ENCODE peak calls at places on chromosomes 4 and X, in eight cellular contexts. One of them, this sample, is unnamed. For H3K4me1, the result is how much of the 10 kb centered on the place peaks cover.

GRCh38 chrX:10015711-10016515 is 48.8 kb downstream of the CLDN34 start:
- DNase-seq in fibroblast of lung: peak
- DNase-seq in stomach: no peak
- DNase-seq in A549: peak
- DNase-seq in heart right ventricle: peak
- DNase-seq in colonic mucosa: peak
- DNase-seq in heart left ventricle: peak
- DNase-seq in neural progenitor cell: peak
- DNase-seq in this sample: peak

GRCh38 chrX:117839544-117839943 is 277.1 kb downstream of the KLHL13 start:
- DNase-seq in fibroblast of lung: no peak
- DNase-seq in stomach: no peak
- DNase-seq in A549: peak
- DNase-seq in heart right ventricle: no peak
- DNase-seq in colonic mucosa: no peak
- DNase-seq in heart left ventricle: no peak
- DNase-seq in neural progenitor cell: no peak
- DNase-seq in this sample: no peak

GRCh38 chr4:13455411-13455810 is 28.7 kb downstream of the RAB28 start:
- DNase-seq in fibroblast of lung: peak
- DNase-seq in stomach: no peak
- DNase-seq in A549: no peak
- DNase-seq in heart right ventricle: no peak
- DNase-seq in colonic mucosa: no peak
- DNase-seq in heart left ventricle: no peak
- DNase-seq in neural progenitor cell: no peak
- DNase-seq in this sample: no peak

GRCh38 chr4:26459054-26459755 is 31.1 kb downstream of the CCKAR start:
- DNase-seq in fibroblast of lung: peak
- DNase-seq in stomach: no peak
- DNase-seq in A549: peak
- DNase-seq in heart right ventricle: no peak
- DNase-seq in colonic mucosa: no peak
- DNase-seq in heart left ventricle: no peak
- DNase-seq in neural progenitor cell: peak
- DNase-seq in this sample: no peak

GRCh38 chr4:885353-885752 is 46.8 kb downstream of the GAK start:
- DNase-seq in fibroblast of lung: no peak
- DNase-seq in stomach: no peak
- DNase-seq in A549: no peak
- DNase-seq in heart right ventricle: no peak
- DNase-seq in colonic mucosa: no peak
- DNase-seq in heart left ventricle: no peak
- DNase-seq in neural progenitor cell: no peak
- DNase-seq in this sample: no peak

GRCh38 chr4:104591505-104591904 is 96.8 kb upstream of the CXXC4 start:
- DNase-seq in fibroblast of lung: no peak
- DNase-seq in stomach: no peak
- DNase-seq in A549: no peak
- DNase-seq in heart right ventricle: peak
- DNase-seq in colonic mucosa: no peak
- DNase-seq in heart left ventricle: peak
- DNase-seq in neural progenitor cell: peak
- DNase-seq in this sample: peak

GRCh38 chr4:156974264-156974663 is 2.7 kb upstream of the PDGFC start:
- DNase-seq in fibroblast of lung: peak
- DNase-seq in stomach: no peak
- DNase-seq in A549: no peak
- DNase-seq in heart right ventricle: no peak
- DNase-seq in colonic mucosa: no peak
- DNase-seq in heart left ventricle: no peak
- DNase-seq in neural progenitor cell: no peak
- DNase-seq in this sample: no peak

GRCh38 chr4:25320374-25321172 is 8.0 kb downstream of the ZCCHC4 start:
- DNase-seq in fibroblast of lung: peak
- DNase-seq in stomach: no peak
- DNase-seq in A549: peak
- DNase-seq in heart right ventricle: no peak
- DNase-seq in colonic mucosa: no peak
- DNase-seq in heart left ventricle: no peak
- DNase-seq in neural progenitor cell: no peak
- DNase-seq in this sample: no peak

GRCh38 chrX:10197597-10198210 is 40.9 kb downstream of the CLCN4 start:
- DNase-seq in fibroblast of lung: peak
- DNase-seq in stomach: no peak
- DNase-seq in A549: no peak
- DNase-seq in heart right ventricle: peak
- DNase-seq in colonic mucosa: no peak
- DNase-seq in heart left ventricle: peak
- DNase-seq in neural progenitor cell: peak
- DNase-seq in this sample: no peak

GRCh38 chr4:25310066-25310824 is 2.3 kb upstream of the ZCCHC4 start:
- DNase-seq in fibroblast of lung: no peak
- DNase-seq in stomach: no peak
- DNase-seq in A549: no peak
- DNase-seq in heart right ventricle: no peak
- DNase-seq in colonic mucosa: no peak
- DNase-seq in heart left ventricle: no peak
- DNase-seq in neural progenitor cell: no peak
- DNase-seq in this sample: no peak

GRCh38 chr4:108097990-108098553 is 70.7 kb downstream of the LEF1 start:
- DNase-seq in fibroblast of lung: no peak
- DNase-seq in stomach: no peak
- DNase-seq in A549: no peak
- DNase-seq in heart right ventricle: no peak
- DNase-seq in colonic mucosa: no peak
- DNase-seq in heart left ventricle: no peak
- DNase-seq in neural progenitor cell: no peak
- DNase-seq in this sample: no peak

GRCh38 chr4:96598465-96598864 is 758.6 kb downstream of the PDHA2 start:
- DNase-seq in fibroblast of lung: no peak
- DNase-seq in stomach: no peak
- DNase-seq in A549: no peak
- DNase-seq in heart right ventricle: peak
- DNase-seq in colonic mucosa: no peak
- DNase-seq in heart left ventricle: peak
- DNase-seq in neural progenitor cell: peak
- DNase-seq in this sample: no peak

GRCh38 chrX:44795945-44796450 is 47.8 kb upstream of the DUSP21 start:
- DNase-seq in fibroblast of lung: no peak
- DNase-seq in stomach: no peak
- DNase-seq in A549: no peak
- DNase-seq in heart right ventricle: no peak
- DNase-seq in colonic mucosa: no peak
- DNase-seq in heart left ventricle: no peak
- DNase-seq in neural progenitor cell: no peak
- DNase-seq in this sample: no peak

GRCh38 chrX:112913807-112914206 is 73.2 kb upstream of the AMOT start:
- DNase-seq in fibroblast of lung: no peak
- DNase-seq in stomach: no peak
- DNase-seq in A549: no peak
- DNase-seq in heart right ventricle: no peak
- DNase-seq in colonic mucosa: no peak
- DNase-seq in heart left ventricle: no peak
- DNase-seq in neural progenitor cell: no peak
- DNase-seq in this sample: no peak
- TF ChIP-seq CTCF in fibroblast of lung: no peak
- TF ChIP-seq CTCF in stomach: no peak
- TF ChIP-seq CTCF in A549: no peak
- TF ChIP-seq CTCF in heart right ventricle: no peak
- TF ChIP-seq CTCF in colonic mucosa: no peak
- TF ChIP-seq CTCF in heart left ventricle: peak
- TF ChIP-seq CTCF in neural progenitor cell: peak
- TF ChIP-seq CTCF in this sample: no peak

GRCh38 chr4:5823542-5824211 is 69.2 kb downstream of the CRMP1 start:
- DNase-seq in fibroblast of lung: no peak
- DNase-seq in stomach: no peak
- DNase-seq in A549: no peak
- DNase-seq in heart right ventricle: no peak
- DNase-seq in colonic mucosa: no peak
- DNase-seq in heart left ventricle: no peak
- DNase-seq in neural progenitor cell: no peak
- DNase-seq in this sample: no peak
- H3K4me1 ChIP-seq in fibroblast of lung: under half
- H3K4me1 ChIP-seq in stomach: under half
- H3K4me1 ChIP-seq in A549: under half
- H3K4me1 ChIP-seq in heart right ventricle: under half
- H3K4me1 ChIP-seq in colonic mucosa: under half
- H3K4me1 ChIP-seq in heart left ventricle: under half
- H3K4me1 ChIP-seq in neural progenitor cell: under half
- H3K4me1 ChIP-seq in this sample: under half

GRCh38 chr4:3464349-3464905 is 1.3 kb downstream of the DOK7 start:
- DNase-seq in fibroblast of lung: no peak
- DNase-seq in stomach: no peak
- DNase-seq in A549: no peak
- DNase-seq in heart right ventricle: no peak
- DNase-seq in colonic mucosa: no peak
- DNase-seq in heart left ventricle: no peak
- DNase-seq in neural progenitor cell: no peak
- DNase-seq in this sample: peak

GRCh38 chr4:3466691-3467600 is 3.8 kb downstream of the DOK7 start:
- DNase-seq in fibroblast of lung: no peak
- DNase-seq in stomach: no peak
- DNase-seq in A549: no peak
- DNase-seq in heart right ventricle: no peak
- DNase-seq in colonic mucosa: no peak
- DNase-seq in heart left ventricle: peak
- DNase-seq in neural progenitor cell: peak
- DNase-seq in this sample: peak

GRCh38 chr4:3465698-3466671 is 2.9 kb downstream of the DOK7 start:
- DNase-seq in fibroblast of lung: no peak
- DNase-seq in stomach: no peak
- DNase-seq in A549: no peak
- DNase-seq in heart right ventricle: no peak
- DNase-seq in colonic mucosa: no peak
- DNase-seq in heart left ventricle: peak
- DNase-seq in neural progenitor cell: peak
- DNase-seq in this sample: peak

GRCh38 chr4:3463556-3464348 is 646 bp downstream of the DOK7 start:
- DNase-seq in fibroblast of lung: no peak
- DNase-seq in stomach: no peak
- DNase-seq in A549: no peak
- DNase-seq in heart right ventricle: no peak
- DNase-seq in colonic mucosa: no peak
- DNase-seq in heart left ventricle: no peak
- DNase-seq in neural progenitor cell: no peak
- DNase-seq in this sample: peak

GRCh38 chr4:3464911-3465697 is 2.0 kb downstream of the DOK7 start:
- DNase-seq in fibroblast of lung: no peak
- DNase-seq in stomach: no peak
- DNase-seq in A549: no peak
- DNase-seq in heart right ventricle: no peak
- DNase-seq in colonic mucosa: no peak
- DNase-seq in heart left ventricle: no peak
- DNase-seq in neural progenitor cell: no peak
- DNase-seq in this sample: peak
- H3K4me3 ChIP-seq in fibroblast of lung: no peak
- H3K4me3 ChIP-seq in stomach: no peak
- H3K4me3 ChIP-seq in A549: no peak
- H3K4me3 ChIP-seq in heart right ventricle: peak
- H3K4me3 ChIP-seq in colonic mucosa: no peak
- H3K4me3 ChIP-seq in heart left ventricle: peak
- H3K4me3 ChIP-seq in neural progenitor cell: no peak
- H3K4me3 ChIP-seq in this sample: no peak

DNA sequence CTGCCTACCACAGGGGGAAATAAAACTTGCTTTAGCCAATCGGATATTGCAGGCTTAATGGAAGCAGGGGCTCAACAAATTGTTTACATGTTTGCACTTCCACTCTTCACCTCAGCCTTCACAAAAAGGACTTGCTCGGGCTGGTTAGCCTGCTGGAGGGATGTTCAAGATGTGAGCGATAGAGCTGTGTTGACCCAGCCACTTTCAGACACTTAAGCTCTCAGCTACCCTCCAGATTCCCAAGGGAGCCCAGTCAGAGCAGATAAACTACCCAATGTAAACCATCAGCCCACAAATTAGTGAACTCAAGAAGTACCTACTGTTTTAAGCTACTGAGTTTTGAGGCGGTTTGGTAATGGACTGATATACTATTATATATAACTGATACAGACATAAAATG is 508.4 kb upstream of the FTHL17 start:
- DNase-seq in fibroblast of lung: peak
- DNase-seq in stomach: no peak
- DNase-seq in A549: no peak
- DNase-seq in heart right ventricle: no peak
- DNase-seq in colonic mucosa: no peak
- DNase-seq in heart left ventricle: no peak
- DNase-seq in neural progenitor cell: no peak
- DNase-seq in this sample: no peak
- TF ChIP-seq CTCF in fibroblast of lung: no peak
- TF ChIP-seq CTCF in stomach: no peak
- TF ChIP-seq CTCF in A549: no peak
- TF ChIP-seq CTCF in heart right ventricle: no peak
- TF ChIP-seq CTCF in colonic mucosa: no peak
- TF ChIP-seq CTCF in heart left ventricle: no peak
- TF ChIP-seq CTCF in neural progenitor cell: no peak
- TF ChIP-seq CTCF in this sample: no peak

DNA sequence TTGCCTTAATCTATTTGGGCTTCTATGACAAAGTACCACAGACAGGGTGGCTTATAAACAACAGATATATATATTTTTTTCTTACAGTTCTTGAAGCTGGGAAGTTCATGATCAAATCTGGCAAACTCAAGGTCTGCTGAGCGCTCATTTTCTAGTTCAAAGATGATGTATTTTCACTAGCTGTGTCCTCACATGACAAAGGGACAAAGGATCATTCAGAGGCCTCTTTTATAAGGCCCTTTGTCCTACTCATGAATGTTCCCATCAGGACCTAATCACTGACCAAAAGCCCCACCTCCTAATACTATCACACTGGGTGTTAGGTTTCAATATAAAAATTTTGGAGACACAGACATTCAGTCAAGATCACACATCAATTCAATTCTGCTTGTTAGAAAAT is 2025.2 kb downstream of the PCDH7 start:
- DNase-seq in fibroblast of lung: no peak
- DNase-seq in stomach: no peak
- DNase-seq in A549: no peak
- DNase-seq in heart right ventricle: no peak
- DNase-seq in colonic mucosa: no peak
- DNase-seq in heart left ventricle: no peak
- DNase-seq in neural progenitor cell: no peak
- DNase-seq in this sample: no peak
- H3K4me1 ChIP-seq in fibroblast of lung: under half
- H3K4me1 ChIP-seq in stomach: under half
- H3K4me1 ChIP-seq in A549: under half
- H3K4me1 ChIP-seq in heart right ventricle: under half
- H3K4me1 ChIP-seq in colonic mucosa: under half
- H3K4me1 ChIP-seq in heart left ventricle: under half
- H3K4me1 ChIP-seq in neural progenitor cell: under half
- H3K4me1 ChIP-seq in this sample: under half

DNA sequence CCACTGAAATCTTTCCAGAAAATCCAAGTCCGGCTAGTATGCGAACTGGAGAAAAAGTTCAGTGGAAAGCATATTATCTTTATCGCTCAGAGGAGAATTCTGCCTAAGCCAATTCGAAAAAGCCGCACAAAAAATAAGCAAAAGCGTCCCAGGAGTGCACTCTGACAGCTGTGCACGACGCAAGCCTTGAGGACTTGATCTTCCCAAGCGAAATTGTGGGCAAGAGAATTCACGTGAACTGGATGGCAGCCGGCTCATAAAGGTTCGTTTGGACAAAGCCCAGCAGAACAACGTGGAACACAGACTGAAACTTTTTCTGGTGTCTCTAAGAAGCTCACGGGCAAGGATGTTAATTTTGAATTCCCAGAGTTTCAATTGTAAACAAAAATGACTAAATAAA is 34.4 kb downstream of the STX18 start:
- DNase-seq in fibroblast of lung: no peak
- DNase-seq in stomach: no peak
- DNase-seq in A549: no peak
- DNase-seq in heart right ventricle: no peak
- DNase-seq in colonic mucosa: no peak
- DNase-seq in heart left ventricle: no peak
- DNase-seq in neural progenitor cell: no peak
- DNase-seq in this sample: no peak
- H3K4me3 ChIP-seq in fibroblast of lung: no peak
- H3K4me3 ChIP-seq in stomach: no peak
- H3K4me3 ChIP-seq in A549: no peak
- H3K4me3 ChIP-seq in heart right ventricle: no peak
- H3K4me3 ChIP-seq in colonic mucosa: no peak
- H3K4me3 ChIP-seq in heart left ventricle: no peak
- H3K4me3 ChIP-seq in neural progenitor cell: no peak
- H3K4me3 ChIP-seq in this sample: no peak

This sample was measured in mucosa of descending colon.